ENCODE peak calls at places on chromosomes 13 and 19, in ten cellular contexts. One of them, this sample, is unnamed.

GRCh38 chr19:6767081-6767356 is 216 bp downstream of the SH2D3A start:
- DNase-seq in activated B cell treated with CpG ODN at 0.5 μM for 24 hours: no peak
- DNase-seq in AG20443: no peak
- DNase-seq in T-helper 2 cell: no peak
- DNase-seq in fibroblast of lung: no peak
- DNase-seq in mesendoderm: peak; percentile 40
- DNase-seq in BJ: no peak
- DNase-seq in ascending aorta: no peak
- DNase-seq in AML-193: no peak
- DNase-seq in NCI-H1930: no peak
- DNase-seq in this sample: no peak

GRCh38 chr19:45917421-45918091 is 3.0 kb upstream of the NANOS2 start:
- DNase-seq in activated B cell treated with CpG ODN at 0.5 μM for 24 hours: no peak
- DNase-seq in AG20443: no peak
- DNase-seq in T-helper 2 cell: no peak
- DNase-seq in fibroblast of lung: no peak
- DNase-seq in mesendoderm: no peak
- DNase-seq in BJ: no peak
- DNase-seq in ascending aorta: no peak
- DNase-seq in AML-193: no peak
- DNase-seq in NCI-H1930: no peak
- DNase-seq in this sample: no peak

GRCh38 chr19:51513968-51514367 is 12.4 kb upstream of the SIGLEC12 start:
- DNase-seq in activated B cell treated with CpG ODN at 0.5 μM for 24 hours: no peak
- DNase-seq in AG20443: no peak
- DNase-seq in T-helper 2 cell: no peak
- DNase-seq in fibroblast of lung: no peak
- DNase-seq in mesendoderm: no peak
- DNase-seq in BJ: no peak
- DNase-seq in ascending aorta: no peak
- DNase-seq in AML-193: no peak
- DNase-seq in NCI-H1930: no peak
- DNase-seq in this sample: no peak

GRCh38 chr13:100210966-100211710 is 122.2 kb downstream of the PCCA start:
- DNase-seq in activated B cell treated with CpG ODN at 0.5 μM for 24 hours: no peak
- DNase-seq in AG20443: no peak
- DNase-seq in T-helper 2 cell: no peak
- DNase-seq in fibroblast of lung: peak; percentile 80
- DNase-seq in mesendoderm: no peak
- DNase-seq in BJ: no peak
- DNase-seq in ascending aorta: no peak
- DNase-seq in AML-193: no peak
- DNase-seq in NCI-H1930: no peak
- DNase-seq in this sample: no peak

GRCh38 chr13:67069117-67069767 is 160.9 kb downstream of the PCDH9 start:
- DNase-seq in activated B cell treated with CpG ODN at 0.5 μM for 24 hours: no peak
- DNase-seq in AG20443: no peak
- DNase-seq in T-helper 2 cell: no peak
- DNase-seq in fibroblast of lung: no peak
- DNase-seq in mesendoderm: peak; percentile 61
- DNase-seq in BJ: no peak
- DNase-seq in ascending aorta: no peak
- DNase-seq in AML-193: no peak
- DNase-seq in NCI-H1930: peak; percentile 28
- DNase-seq in this sample: no peak

GRCh38 chr19:6723108-6723618 is 2.7 kb upstream of the C3 start:
- DNase-seq in activated B cell treated with CpG ODN at 0.5 μM for 24 hours: no peak
- DNase-seq in AG20443: peak; percentile 49
- DNase-seq in T-helper 2 cell: no peak
- DNase-seq in fibroblast of lung: peak; percentile 52
- DNase-seq in mesendoderm: peak; percentile 63
- DNase-seq in BJ: no peak
- DNase-seq in ascending aorta: no peak
- DNase-seq in AML-193: no peak
- DNase-seq in NCI-H1930: no peak
- DNase-seq in this sample: no peak

GRCh38 chr13:43245374-43245964 is 222.1 kb downstream of the DNAJC15 start:
- DNase-seq in activated B cell treated with CpG ODN at 0.5 μM for 24 hours: no peak
- DNase-seq in AG20443: peak; percentile 81
- DNase-seq in T-helper 2 cell: no peak
- DNase-seq in fibroblast of lung: peak; percentile 93
- DNase-seq in mesendoderm: no peak
- DNase-seq in BJ: peak; percentile 68
- DNase-seq in ascending aorta: no peak
- DNase-seq in AML-193: no peak
- DNase-seq in NCI-H1930: no peak
- DNase-seq in this sample: no peak

GRCh38 chr13:30722361-30722760 is 13.0 kb upstream of the ALOX5AP start:
- DNase-seq in activated B cell treated with CpG ODN at 0.5 μM for 24 hours: no peak
- DNase-seq in AG20443: no peak
- DNase-seq in T-helper 2 cell: no peak
- DNase-seq in fibroblast of lung: no peak
- DNase-seq in mesendoderm: no peak
- DNase-seq in BJ: no peak
- DNase-seq in ascending aorta: no peak
- DNase-seq in AML-193: no peak
- DNase-seq in NCI-H1930: no peak
- DNase-seq in this sample: no peak

GRCh38 chr13:92537485-92537884 is 689.1 kb upstream of the GPC6 start:
- DNase-seq in activated B cell treated with CpG ODN at 0.5 μM for 24 hours: no peak
- DNase-seq in AG20443: no peak
- DNase-seq in T-helper 2 cell: no peak
- DNase-seq in fibroblast of lung: peak; percentile 45
- DNase-seq in mesendoderm: no peak
- DNase-seq in BJ: no peak
- DNase-seq in ascending aorta: no peak
- DNase-seq in AML-193: no peak
- DNase-seq in NCI-H1930: no peak
- DNase-seq in this sample: no peak

GRCh38 chr19:21023901-21024300 is 3.4 kb downstream of the ZNF430 start:
- DNase-seq in activated B cell treated with CpG ODN at 0.5 μM for 24 hours: no peak
- DNase-seq in AG20443: peak; percentile 43
- DNase-seq in T-helper 2 cell: no peak
- DNase-seq in fibroblast of lung: peak; percentile 68
- DNase-seq in mesendoderm: no peak
- DNase-seq in BJ: peak; percentile 14
- DNase-seq in ascending aorta: no peak
- DNase-seq in AML-193: no peak
- DNase-seq in NCI-H1930: no peak
- DNase-seq in this sample: no peak

GRCh38 chr19:51735759-51736449 is 12.1 kb upstream of the HAS1 start:
- DNase-seq in activated B cell treated with CpG ODN at 0.5 μM for 24 hours: no peak
- DNase-seq in AG20443: peak; percentile 82
- DNase-seq in T-helper 2 cell: no peak
- DNase-seq in fibroblast of lung: peak; percentile 81
- DNase-seq in mesendoderm: no peak
- DNase-seq in BJ: no peak
- DNase-seq in ascending aorta: peak; percentile 45
- DNase-seq in AML-193: peak; percentile 98
- DNase-seq in NCI-H1930: no peak
- DNase-seq in this sample: no peak

GRCh38 chr13:20348018-20348417 is 115.9 kb upstream of the GJB6 start:
- DNase-seq in activated B cell treated with CpG ODN at 0.5 μM for 24 hours: no peak
- DNase-seq in AG20443: no peak
- DNase-seq in T-helper 2 cell: no peak
- DNase-seq in fibroblast of lung: no peak
- DNase-seq in mesendoderm: no peak
- DNase-seq in BJ: no peak
- DNase-seq in ascending aorta: no peak
- DNase-seq in AML-193: no peak
- DNase-seq in NCI-H1930: no peak
- DNase-seq in this sample: no peak

GRCh38 chr13:29737061-29737460 is 113.4 kb downstream of the UBL3 start:
- DNase-seq in activated B cell treated with CpG ODN at 0.5 μM for 24 hours: no peak
- DNase-seq in AG20443: no peak
- DNase-seq in T-helper 2 cell: no peak
- DNase-seq in fibroblast of lung: no peak
- DNase-seq in mesendoderm: no peak
- DNase-seq in BJ: no peak
- DNase-seq in ascending aorta: no peak
- DNase-seq in AML-193: no peak
- DNase-seq in NCI-H1930: no peak
- DNase-seq in this sample: no peak

GRCh38 chr19:45464861-45465427 is 2.9 kb upstream of the FOSB start:
- DNase-seq in activated B cell treated with CpG ODN at 0.5 μM for 24 hours: no peak
- DNase-seq in AG20443: no peak
- DNase-seq in T-helper 2 cell: no peak
- DNase-seq in fibroblast of lung: no peak
- DNase-seq in mesendoderm: peak; percentile 70
- DNase-seq in BJ: no peak
- DNase-seq in ascending aorta: no peak
- DNase-seq in AML-193: no peak
- DNase-seq in NCI-H1930: no peak
- DNase-seq in this sample: no peak

GRCh38 chr13:74661851-74662250 is 527.6 kb upstream of the KLF12 start:
- DNase-seq in activated B cell treated with CpG ODN at 0.5 μM for 24 hours: no peak
- DNase-seq in AG20443: peak; percentile 37
- DNase-seq in T-helper 2 cell: no peak
- DNase-seq in fibroblast of lung: no peak
- DNase-seq in mesendoderm: no peak
- DNase-seq in BJ: peak; percentile 39
- DNase-seq in ascending aorta: no peak
- DNase-seq in AML-193: no peak
- DNase-seq in NCI-H1930: no peak
- DNase-seq in this sample: no peak

GRCh38 chr13:46743191-46743590 is 53.8 kb downstream of the ESD start:
- DNase-seq in activated B cell treated with CpG ODN at 0.5 μM for 24 hours: no peak
- DNase-seq in AG20443: no peak
- DNase-seq in T-helper 2 cell: no peak
- DNase-seq in fibroblast of lung: peak; percentile 61
- DNase-seq in mesendoderm: no peak
- DNase-seq in BJ: no peak
- DNase-seq in ascending aorta: no peak
- DNase-seq in AML-193: no peak
- DNase-seq in NCI-H1930: no peak
- DNase-seq in this sample: no peak

GRCh38 chr19:39150807-39151206 is 25.2 kb downstream of the PAK4 start:
- DNase-seq in activated B cell treated with CpG ODN at 0.5 μM for 24 hours: no peak
- DNase-seq in AG20443: no peak
- DNase-seq in T-helper 2 cell: no peak
- DNase-seq in fibroblast of lung: no peak
- DNase-seq in mesendoderm: no peak
- DNase-seq in BJ: no peak
- DNase-seq in ascending aorta: no peak
- DNase-seq in AML-193: no peak
- DNase-seq in NCI-H1930: no peak
- DNase-seq in this sample: no peak

GRCh38 chr19:1469200-1469935 is 9.6 kb downstream of the C19orf25 start:
- DNase-seq in activated B cell treated with CpG ODN at 0.5 μM for 24 hours: peak; percentile 54
- DNase-seq in AG20443: peak; percentile 45
- DNase-seq in T-helper 2 cell: no peak
- DNase-seq in fibroblast of lung: no peak
- DNase-seq in mesendoderm: no peak
- DNase-seq in BJ: no peak
- DNase-seq in ascending aorta: no peak
- DNase-seq in AML-193: no peak
- DNase-seq in NCI-H1930: no peak
- DNase-seq in this sample: no peak

GRCh38 chr19:39845621-39846175 is 481 bp downstream of the FBL start:
- DNase-seq in activated B cell treated with CpG ODN at 0.5 μM for 24 hours: no peak
- DNase-seq in AG20443: peak; percentile 66
- DNase-seq in T-helper 2 cell: no peak
- DNase-seq in fibroblast of lung: no peak
- DNase-seq in mesendoderm: peak; percentile 60
- DNase-seq in BJ: no peak
- DNase-seq in ascending aorta: no peak
- DNase-seq in AML-193: no peak
- DNase-seq in NCI-H1930: peak; percentile 21
- DNase-seq in this sample: no peak

GRCh38 chr19:18735324-18735723 is 51.8 kb downstream of the CRTC1 start:
- DNase-seq in activated B cell treated with CpG ODN at 0.5 μM for 24 hours: no peak
- DNase-seq in AG20443: no peak
- DNase-seq in T-helper 2 cell: no peak
- DNase-seq in fibroblast of lung: no peak
- DNase-seq in mesendoderm: no peak
- DNase-seq in BJ: no peak
- DNase-seq in ascending aorta: no peak
- DNase-seq in AML-193: no peak
- DNase-seq in NCI-H1930: no peak
- DNase-seq in this sample: no peak

GRCh38 chr19:1511318-1511988 is 1.4 kb downstream of the ADAMTSL5 start:
- DNase-seq in activated B cell treated with CpG ODN at 0.5 μM for 24 hours: no peak
- DNase-seq in AG20443: no peak
- DNase-seq in T-helper 2 cell: no peak
- DNase-seq in fibroblast of lung: no peak
- DNase-seq in mesendoderm: no peak
- DNase-seq in BJ: no peak
- DNase-seq in ascending aorta: no peak
- DNase-seq in AML-193: no peak
- DNase-seq in NCI-H1930: no peak
- DNase-seq in this sample: no peak

GRCh38 chr19:14115761-14116160 is 1.8 kb downstream of the PRKACA start:
- DNase-seq in activated B cell treated with CpG ODN at 0.5 μM for 24 hours: no peak
- DNase-seq in AG20443: no peak
- DNase-seq in T-helper 2 cell: no peak
- DNase-seq in fibroblast of lung: no peak
- DNase-seq in mesendoderm: no peak
- DNase-seq in BJ: no peak
- DNase-seq in ascending aorta: no peak
- DNase-seq in AML-193: no peak
- DNase-seq in NCI-H1930: no peak
- DNase-seq in this sample: no peak

GRCh38 chr13:44243198-44243852 is 130.3 kb upstream of the SERP2 start:
- DNase-seq in activated B cell treated with CpG ODN at 0.5 μM for 24 hours: no peak
- DNase-seq in AG20443: no peak
- DNase-seq in T-helper 2 cell: no peak
- DNase-seq in fibroblast of lung: peak; percentile 96
- DNase-seq in mesendoderm: peak; percentile 92
- DNase-seq in BJ: no peak
- DNase-seq in ascending aorta: no peak
- DNase-seq in AML-193: peak; percentile 13
- DNase-seq in NCI-H1930: no peak
- DNase-seq in this sample: no peak

GRCh38 chr13:45542878-45543277 is 72.7 kb downstream of the ERICH6B start:
- DNase-seq in activated B cell treated with CpG ODN at 0.5 μM for 24 hours: no peak
- DNase-seq in AG20443: no peak
- DNase-seq in T-helper 2 cell: no peak
- DNase-seq in fibroblast of lung: no peak
- DNase-seq in mesendoderm: no peak
- DNase-seq in BJ: no peak
- DNase-seq in ascending aorta: no peak
- DNase-seq in AML-193: no peak
- DNase-seq in NCI-H1930: no peak
- DNase-seq in this sample: no peak

GRCh38 chr13:111577956-111578595 is 257.6 kb downstream of the TEX29 start:
- DNase-seq in activated B cell treated with CpG ODN at 0.5 μM for 24 hours: no peak
- DNase-seq in AG20443: no peak
- DNase-seq in T-helper 2 cell: no peak
- DNase-seq in fibroblast of lung: no peak
- DNase-seq in mesendoderm: no peak
- DNase-seq in BJ: no peak
- DNase-seq in ascending aorta: no peak
- DNase-seq in AML-193: no peak
- DNase-seq in NCI-H1930: no peak
- DNase-seq in this sample: no peak

GRCh38 chr13:49113526-49114286 is 106.4 kb upstream of the MLNR start:
- DNase-seq in activated B cell treated with CpG ODN at 0.5 μM for 24 hours: no peak
- DNase-seq in AG20443: peak; percentile 48
- DNase-seq in T-helper 2 cell: no peak
- DNase-seq in fibroblast of lung: peak; percentile 87
- DNase-seq in mesendoderm: peak; percentile 45
- DNase-seq in BJ: no peak
- DNase-seq in ascending aorta: no peak
- DNase-seq in AML-193: peak; percentile 43
- DNase-seq in NCI-H1930: no peak
- DNase-seq in this sample: no peak